ENCODE peak calls at places on chromosomes 6 and 20, in six cellular contexts. O is H1, F is SK-N-SH, L is GM12878, X is HepG2, P is K562. T is an unnamed sample.

GRCh38 chr20:46330072-46330763 is 21.9 kb upstream of the CDH22 start:
- DNase-seq in P (no peak), F (peak), L (no peak), O (no peak), X (no peak), T (no peak)

GRCh38 chr20:54545959-54546358 is 70.6 kb downstream of the DOK5 start:
- DNase-seq in X (no peak), F (no peak), O (no peak), P (no peak), L (no peak), T (no peak)

GRCh38 chr6:5962794-5963193 is 43.9 kb downstream of the NRN1 start:
- DNase-seq in P (peak), X (no peak), F (no peak), O (no peak), L (no peak), T (no peak)

GRCh38 chr6:44697333-44697732 is 309.8 kb downstream of the CDC5L start:
- DNase-seq in X (no peak), O (no peak), P (no peak), F (no peak), L (no peak), T (no peak)

GRCh38 chr6:7238900-7239589 is 74.0 kb downstream of the SSR1 start:
- DNase-seq in P (peak), L (no peak), O (no peak), X (peak), F (peak), T (peak)

GRCh38 chr20:9172908-9173307 is 104.0 kb downstream of the PLCB4 start:
- DNase-seq in F (no peak), P (no peak), O (no peak), L (no peak), X (no peak), T (no peak)

GRCh38 chr6:14060971-14061370 is 56.6 kb upstream of the CD83 start:
- DNase-seq in P (no peak), F (no peak), O (no peak), L (no peak), X (no peak), T (no peak)

GRCh38 chr6:49462071-49462470 is 982 bp downstream of the MMUT start:
- DNase-seq in O (no peak), X (no peak), P (no peak), L (no peak), F (no peak), T (no peak)

GRCh38 chr6:22657341-22657985 is 88.1 kb downstream of the HDGFL1 start:
- DNase-seq in X (peak), O (no peak), L (peak), P (no peak), F (no peak), T (no peak)

GRCh38 chr6:22647671-22648070 is 78.3 kb downstream of the HDGFL1 start:
- DNase-seq in L (no peak), P (no peak), F (no peak), X (no peak), O (no peak), T (no peak)

GRCh38 chr20:63534831-63535651 is 2.1 kb downstream of the PTK6 start:
- DNase-seq in F (no peak), P (no peak), X (no peak), O (no peak), L (no peak), T (no peak)

GRCh38 chr6:119445666-119446622 is 96.4 kb upstream of the MAN1A1 start:
- DNase-seq in F (no peak), L (no peak), P (peak), O (no peak), X (no peak), T (no peak)

GRCh38 chr6:151958332-151958731 is 150.8 kb downstream of the ESR1 start:
- DNase-seq in L (no peak), X (no peak), O (no peak), F (no peak), P (no peak), T (no peak)

GRCh38 chr6:156336096-156336495 is 441.1 kb upstream of the ARID1B start:
- DNase-seq in F (peak), L (no peak), X (peak), O (no peak), P (no peak), T (no peak)

GRCh38 chr6:97850458-97851218 is 567.6 kb upstream of the MMS22L start:
- DNase-seq in F (no peak), P (no peak), X (no peak), L (no peak), O (no peak), T (no peak)

GRCh38 chr6:7532232-7532631 is 9.2 kb upstream of the DSP start:
- DNase-seq in P (no peak), L (no peak), X (no peak), O (no peak), F (no peak), T (no peak)

GRCh38 chr20:58649288-58650180 is 1.5 kb upstream of the STX16 start:
- DNase-seq in L (no peak), O (no peak), F (no peak), X (no peak), P (no peak), T (no peak)

GRCh38 chr6:50989123-50989522 is 170.5 kb downstream of the TFAP2B start:
- DNase-seq in X (no peak), P (no peak), O (no peak), F (no peak), L (no peak), T (no peak)

GRCh38 chr6:99187429-99187828 is 162.0 kb downstream of the FAXC start:
- DNase-seq in L (no peak), P (no peak), O (no peak), X (no peak), F (no peak), T (no peak)

GRCh38 chr6:147448212-147448611 is 60.3 kb upstream of the SAMD5 start:
- DNase-seq in L (no peak), F (no peak), O (peak), X (no peak), P (peak), T (no peak)

GRCh38 chr20:36353740-36354139 is 47.6 kb downstream of the DLGAP4 start:
- DNase-seq in F (no peak), O (no peak), P (no peak), L (no peak), X (no peak), T (no peak)

GRCh38 chr6:5541751-5542432 is 280.6 kb downstream of the FARS2 start:
- DNase-seq in L (no peak), P (no peak), O (peak), F (no peak), X (no peak), T (peak)

GRCh38 chr20:50381771-50382593 is 128.2 kb upstream of the PTPN1 start:
- DNase-seq in P (no peak), O (no peak), F (no peak), X (no peak), L (peak), T (no peak)

GRCh38 chr20:6731951-6732580 is 35.4 kb upstream of the BMP2 start:
- DNase-seq in P (no peak), L (no peak), F (no peak), O (no peak), X (no peak), T (no peak)
- H2AFZ ChIP-seq in P (no peak), L (no peak), F (no peak), O (no peak), X (no peak), T (no peak)

GRCh38 chr6:11209369-11209768 is 23.1 kb downstream of the NEDD9 start:
- DNase-seq in O (no peak), X (no peak), P (no peak), F (no peak), L (no peak), T (no peak)
- TF ChIP-seq JUND in O (no peak), X (no peak), P (no peak), F (no peak), L (no peak), T (no peak)

DNA sequence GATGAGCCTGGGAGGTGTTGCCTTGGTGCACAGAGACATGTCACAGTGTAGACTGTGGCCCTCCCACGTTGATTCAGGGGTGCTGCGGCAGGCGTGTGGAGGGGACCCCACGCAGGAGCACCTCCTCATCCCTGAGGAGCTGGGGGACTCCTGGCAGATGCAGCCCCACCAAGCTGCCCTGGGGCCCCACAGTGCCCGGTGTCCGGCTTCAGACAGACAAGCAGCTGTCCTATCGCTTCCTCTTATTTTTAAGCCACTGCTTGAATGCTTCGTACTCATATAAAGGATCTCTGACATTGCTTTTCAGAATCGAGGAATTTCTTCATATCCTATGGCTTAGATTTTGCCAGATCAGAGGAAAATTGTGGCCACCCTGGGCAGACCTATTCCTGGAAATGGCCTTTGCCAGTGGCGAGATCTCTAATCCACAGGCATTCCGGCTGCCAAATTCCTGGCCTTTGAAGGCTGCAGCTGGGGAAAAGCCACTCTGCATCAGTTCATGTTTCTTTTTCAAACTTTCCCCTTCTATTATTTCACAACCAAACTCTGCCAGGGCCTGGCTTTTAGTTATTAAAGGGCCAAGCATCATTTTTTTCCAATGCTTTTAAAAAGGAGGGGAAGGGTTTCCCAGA is 337.0 kb downstream of the THBS2 start:
- DNase-seq in F (no peak), O (no peak), L (no peak), P (no peak), X (no peak), T (no peak)
- H2AFZ ChIP-seq in F (no peak), O (no peak), L (no peak), P (no peak), X (no peak), T (no peak)

GRCh38 chr20:4509825-4510522 is 211.7 kb upstream of the PRND start:
- DNase-seq in X (no peak), L (no peak), O (no peak), F (no peak), P (no peak), T (no peak)

GRCh38 chr20:4512891-4513550 is 208.7 kb upstream of the PRND start:
- DNase-seq in F (no peak), O (no peak), X (peak), L (no peak), P (no peak), T (peak)

GRCh38 chr20:4511776-4512175 is 209.9 kb upstream of the PRND start:
- DNase-seq in P (no peak), F (no peak), X (no peak), O (no peak), L (no peak), T (no peak)

GRCh38 chr20:4516851-4517250 is 204.9 kb upstream of the PRND start:
- DNase-seq in L (no peak), P (no peak), X (no peak), O (no peak), F (no peak), T (no peak)

GRCh38 chr20:4513720-4514119 is 208.0 kb upstream of the PRND start:
- DNase-seq in P (no peak), O (no peak), F (no peak), X (no peak), L (no peak), T (peak)
- TF ChIP-seq JUND in P (no peak), O (no peak), F (peak), X (no peak), L (no peak), T (peak)

GRCh38 chr6:37511910-37512399 is 12.3 kb upstream of the CCDC167 start:
- DNase-seq in F (no peak), X (no peak), L (no peak), O (no peak), P (no peak), T (no peak)
- H2AFZ ChIP-seq in F (no peak), X (no peak), L (no peak), O (peak), P (no peak), T (no peak)

T was measured in HCT116.